ENCODE peak calls at places on chromosomes 3 and 15, in eight cellular contexts. O is GM23248; N is naive thymus-derived CD8-positive, alpha-beta T cell; Z is BE2C; M is anterior cingulate cortex; W is HEK293T; T is NCI-H524; C is NCI-H1436. K is an unnamed sample.

GRCh38 chr3:155232605-155233004 is 60.9 kb downstream of the STRIT1 start:
- DNase-seq in T (no peak), C (no peak), N (no peak), M (no peak), Z (peak; percentile 22), O (peak; percentile 95), W (no peak), K (no peak)

GRCh38 chr15:94412979-94413741 is 181.8 kb downstream of the MCTP2 start:
- DNase-seq in C (peak; percentile 9), T (no peak), M (no peak), W (no peak), N (no peak), Z (no peak), O (peak; percentile 49), K (peak; percentile 60)

GRCh38 chr3:178907081-178907480 is 164.5 kb downstream of the ZMAT3 start:
- DNase-seq in O (peak; percentile 2), C (no peak), W (no peak), N (no peak), Z (no peak), T (no peak), M (no peak), K (no peak)

GRCh38 chr15:89669309-89669865 is 9.8 kb downstream of the PLIN1 start:
- DNase-seq in M (no peak), C (no peak), T (no peak), N (no peak), Z (no peak), W (no peak), O (no peak), K (no peak)

GRCh38 chr3:42906085-42906904 is at the start of gene ZNF662:
- DNase-seq in O (peak; percentile 65), M (peak; percentile 57), W (no peak), Z (no peak), C (peak; percentile 3), N (peak; percentile 40), T (no peak), K (no peak)

GRCh38 chr3:156681003-156681402 is 6.6 kb downstream of the TIPARP start:
- DNase-seq in Z (peak; percentile 42), M (no peak), T (peak; percentile 68), W (no peak), N (no peak), C (no peak), O (peak; percentile 83), K (no peak)

GRCh38 chr3:140898340-140899180 is 43.1 kb upstream of the SLC25A36 start:
- DNase-seq in T (peak; percentile 44), W (peak; percentile 43), Z (peak; percentile 19), C (peak; percentile 52), O (peak; percentile 89), M (no peak), N (no peak), K (peak; percentile 50)

GRCh38 chr3:42531470-42531869 is 29.0 kb downstream of the VIPR1 start:
- DNase-seq in C (no peak), N (no peak), O (no peak), M (no peak), W (no peak), T (no peak), Z (no peak), K (no peak)

GRCh38 chr3:77038928-77039605 is 832 bp upstream of the ROBO2 start:
- DNase-seq in W (peak; percentile 22), M (no peak), C (no peak), N (no peak), T (peak; percentile 43), Z (peak; percentile 18), O (peak; percentile 32), K (peak; percentile 72)

GRCh38 chr3:151974067-151974466 is 100.6 kb downstream of the SUCNR1 start:
- DNase-seq in W (no peak), Z (no peak), T (peak; percentile 81), O (peak; percentile 79), C (no peak), M (no peak), N (no peak), K (peak; percentile 85)

GRCh38 chr3:89340431-89340830 is 233.0 kb downstream of the EPHA3 start:
- DNase-seq in M (no peak), O (no peak), N (no peak), Z (no peak), T (no peak), W (no peak), C (no peak), K (no peak)

GRCh38 chr3:113436794-113437193 is 4.5 kb downstream of the CFAP44 start:
- DNase-seq in T (no peak), Z (no peak), M (no peak), N (no peak), C (no peak), O (peak; percentile 81), W (no peak), K (no peak)

GRCh38 chr3:188827593-188827992 is 344.2 kb upstream of the TPRG1 start:
- DNase-seq in C (no peak), Z (no peak), M (no peak), T (no peak), N (no peak), W (no peak), O (no peak), K (no peak)

GRCh38 chr3:172066880-172067778 is 27.8 kb downstream of the FNDC3B start:
- DNase-seq in W (no peak), Z (no peak), O (no peak), M (no peak), N (no peak), C (no peak), T (no peak), K (no peak)

GRCh38 chr15:69686626-69687025 is 234.0 kb downstream of the RPLP1 start:
- DNase-seq in M (no peak), O (no peak), W (no peak), T (no peak), N (no peak), C (no peak), Z (no peak), K (no peak)

GRCh38 chr3:152508705-152509104 is 240.0 kb downstream of the MBNL1 start:
- DNase-seq in W (no peak), T (no peak), C (no peak), M (no peak), Z (no peak), N (no peak), O (peak; percentile 15), K (no peak)

GRCh38 chr3:194323785-194324735 is 27.1 kb downstream of the CPN2 start:
- DNase-seq in M (no peak), O (peak; percentile 81), Z (peak; percentile 86), C (no peak), N (no peak), W (peak; percentile 45), T (no peak), K (peak; percentile 94)

GRCh38 chr15:70055601-70056051 is 42.1 kb downstream of the TLE3 start:
- DNase-seq in O (no peak), C (no peak), T (no peak), N (no peak), Z (peak; percentile 67), M (no peak), W (no peak), K (peak; percentile 85)

GRCh38 chr3:27712136-27713065 is 9.7 kb downstream of the EOMES start:
- DNase-seq in Z (peak; percentile 51), M (peak; percentile 62), T (peak; percentile 34), O (peak; percentile 92), C (no peak), W (peak; percentile 85), N (peak; percentile 67), K (peak; percentile 81)

GRCh38 chr3:47425959-47426358 is 45.1 kb downstream of the PTPN23 start:
- DNase-seq in Z (no peak), C (no peak), N (no peak), W (no peak), T (no peak), M (no peak), O (no peak), K (no peak)

GRCh38 chr3:79521221-79521848 is 246.5 kb downstream of the ROBO1 start:
- DNase-seq in Z (peak; percentile 21), M (no peak), W (peak; percentile 35), O (peak; percentile 50), N (no peak), T (peak; percentile 5), C (peak; percentile 12), K (peak; percentile 53)

GRCh38 chr3:104596551-104596950 is 770.2 kb upstream of the ALCAM start:
- DNase-seq in W (peak; percentile 41), C (peak; percentile 80), N (no peak), M (no peak), Z (peak; percentile 21), T (peak; percentile 48), O (peak; percentile 39), K (peak; percentile 54)

K was measured in SK-N-DZ.